ENCODE peak calls at places on chromosomes 7 and 10, in seven cellular contexts. O is dorsolateral prefrontal cortex, F is retinal pigment epithelial cell, L is fibroblast of mammary gland, W is Calu3, A is AG10803, G is B cell. S is an unnamed sample.

GRCh38 chr10:96043895-96044580 is 655 bp downstream of the CCNJ start:
- DNase-seq in O (peak), F (no peak), L (peak), W (peak), A (peak), G (peak), S (peak)

GRCh38 chr10:14371616-14372015 is 40.9 kb upstream of the FRMD4A start:
- DNase-seq in O (no peak), F (no peak), L (no peak), W (no peak), A (no peak), G (no peak), S (no peak)

GRCh38 chr7:136275794-136276193 is 298.6 kb upstream of the MTPN start:
- DNase-seq in O (no peak), F (no peak), L (peak), W (no peak), A (peak), G (no peak), S (no peak)

GRCh38 chr10:48636231-48636630 is 31.4 kb upstream of the ARHGAP22 start:
- DNase-seq in O (no peak), F (no peak), L (no peak), W (no peak), A (no peak), G (no peak), S (no peak)

GRCh38 chr10:50624154-50624865 is 554 bp upstream of the SGMS1 start:
- DNase-seq in O (peak), F (peak), L (peak), W (peak), A (peak), G (peak), S (peak)

GRCh38 chr7:73909051-73909941 is 48.3 kb downstream of the TMEM270 start:
- DNase-seq in O (peak), F (no peak), L (no peak), W (no peak), A (no peak), G (no peak), S (no peak)

GRCh38 chr10:95360122-95360715 is 69.4 kb upstream of the PDLIM1 start:
- DNase-seq in O (no peak), F (no peak), L (peak), W (no peak), A (no peak), G (no peak), S (no peak)

GRCh38 chr7:157235357-157236018 is 96.8 kb downstream of the UBE3C start:
- DNase-seq in O (no peak), F (no peak), L (peak), W (no peak), A (peak), G (no peak), S (no peak)

GRCh38 chr10:114389429-114389828 is 14.9 kb downstream of the AFAP1L2 start:
- DNase-seq in O (no peak), F (peak), L (peak), W (peak), A (no peak), G (no peak), S (no peak)

GRCh38 chr7:143519411-143520131 is 41.9 kb downstream of the TAS2R41 start:
- DNase-seq in O (peak), F (peak), L (peak), W (no peak), A (no peak), G (no peak), S (no peak)

GRCh38 chr7:23027261-23027660 is 13.3 kb upstream of the HYCC1 start:
- DNase-seq in O (no peak), F (no peak), L (no peak), W (no peak), A (no peak), G (no peak), S (no peak)

GRCh38 chr10:5958077-5958476 is 19.3 kb downstream of the IL15RA start:
- DNase-seq in O (no peak), F (no peak), L (peak), W (no peak), A (peak), G (no peak), S (no peak)

GRCh38 chr10:130171196-130171595 is 35.0 kb downstream of the GLRX3 start:
- DNase-seq in O (no peak), F (no peak), L (no peak), W (no peak), A (no peak), G (no peak), S (peak)

GRCh38 chr10:97518601-97519043 is 19.9 kb downstream of the UBTD1 start:
- DNase-seq in O (no peak), F (no peak), L (peak), W (no peak), A (peak), G (no peak), S (no peak)

GRCh38 chr10:72009430-72010081 is 45.4 kb downstream of the CHST3 start:
- DNase-seq in O (peak), F (peak), L (peak), W (no peak), A (peak), G (no peak), S (no peak)

GRCh38 chr7:80618105-80618504 is 20.3 kb upstream of the CD36 start:
- DNase-seq in O (no peak), F (no peak), L (no peak), W (no peak), A (no peak), G (no peak), S (no peak)

GRCh38 chr10:101226888-101227736 is 2.2 kb downstream of the LBX1 start:
- DNase-seq in O (no peak), F (no peak), L (no peak), W (no peak), A (no peak), G (peak), S (peak)

GRCh38 chr7:131859162-131859821 is 302.9 kb upstream of the PODXL start:
- DNase-seq in O (peak), F (peak), L (peak), W (peak), A (peak), G (peak), S (peak)

GRCh38 chr7:30032310-30033125 is 4.3 kb downstream of the PLEKHA8 start:
- DNase-seq in O (no peak), F (no peak), L (peak), W (no peak), A (peak), G (no peak), S (no peak)

GRCh38 chr10:4054651-4055435 is 269.8 kb upstream of the KLF6 start:
- DNase-seq in O (no peak), F (no peak), L (no peak), W (no peak), A (no peak), G (no peak), S (no peak)

GRCh38 chr7:116180302-116180701 is 30.0 kb upstream of the TES start:
- DNase-seq in O (no peak), F (no peak), L (peak), W (peak), A (peak), G (peak), S (peak)

GRCh38 chr10:125911990-125912389 is 15.6 kb downstream of the FANK1 start:
- DNase-seq in O (no peak), F (no peak), L (no peak), W (peak), A (no peak), G (no peak), S (no peak)

GRCh38 chr10:80204801-80205477 is 398 bp downstream of the ANXA11 start:
- DNase-seq in O (no peak), F (no peak), L (no peak), W (no peak), A (no peak), G (peak), S (peak)

GRCh38 chr7:39904077-39904486 is 46.0 kb upstream of the CDK13 start:
- DNase-seq in O (no peak), F (no peak), L (peak), W (no peak), A (peak), G (no peak), S (no peak)

GRCh38 chr7:37118029-37118428 is 330.6 kb downstream of the ELMO1 start:
- DNase-seq in O (no peak), F (no peak), L (no peak), W (no peak), A (no peak), G (no peak), S (no peak)

GRCh38 chr7:12888727-12889126 is 201.3 kb downstream of the ARL4A start:
- DNase-seq in O (no peak), F (no peak), L (peak), W (no peak), A (peak), G (no peak), S (no peak)

GRCh38 chr10:93968452-93969044 is 25.2 kb upstream of the PLCE1 start:
- DNase-seq in O (no peak), F (no peak), L (peak), W (no peak), A (no peak), G (no peak), S (no peak)

GRCh38 chr7:713488-714230 is 12.8 kb upstream of the DNAAF5 start:
- DNase-seq in O (peak), F (no peak), L (no peak), W (no peak), A (no peak), G (peak), S (no peak)

GRCh38 chr7:116317907-116318306 is 107.6 kb downstream of the TES start:
- DNase-seq in O (no peak), F (peak), L (no peak), W (no peak), A (peak), G (no peak), S (no peak)

GRCh38 chr10:50993817-50994251 is 80.5 kb upstream of the PRKG1 start:
- DNase-seq in O (no peak), F (no peak), L (peak), W (no peak), A (peak), G (no peak), S (no peak)

GRCh38 chr10:70430489-70431445 is 10.7 kb downstream of the NODAL start:
- DNase-seq in O (no peak), F (peak), L (peak), W (no peak), A (peak), G (no peak), S (no peak)

DNA sequence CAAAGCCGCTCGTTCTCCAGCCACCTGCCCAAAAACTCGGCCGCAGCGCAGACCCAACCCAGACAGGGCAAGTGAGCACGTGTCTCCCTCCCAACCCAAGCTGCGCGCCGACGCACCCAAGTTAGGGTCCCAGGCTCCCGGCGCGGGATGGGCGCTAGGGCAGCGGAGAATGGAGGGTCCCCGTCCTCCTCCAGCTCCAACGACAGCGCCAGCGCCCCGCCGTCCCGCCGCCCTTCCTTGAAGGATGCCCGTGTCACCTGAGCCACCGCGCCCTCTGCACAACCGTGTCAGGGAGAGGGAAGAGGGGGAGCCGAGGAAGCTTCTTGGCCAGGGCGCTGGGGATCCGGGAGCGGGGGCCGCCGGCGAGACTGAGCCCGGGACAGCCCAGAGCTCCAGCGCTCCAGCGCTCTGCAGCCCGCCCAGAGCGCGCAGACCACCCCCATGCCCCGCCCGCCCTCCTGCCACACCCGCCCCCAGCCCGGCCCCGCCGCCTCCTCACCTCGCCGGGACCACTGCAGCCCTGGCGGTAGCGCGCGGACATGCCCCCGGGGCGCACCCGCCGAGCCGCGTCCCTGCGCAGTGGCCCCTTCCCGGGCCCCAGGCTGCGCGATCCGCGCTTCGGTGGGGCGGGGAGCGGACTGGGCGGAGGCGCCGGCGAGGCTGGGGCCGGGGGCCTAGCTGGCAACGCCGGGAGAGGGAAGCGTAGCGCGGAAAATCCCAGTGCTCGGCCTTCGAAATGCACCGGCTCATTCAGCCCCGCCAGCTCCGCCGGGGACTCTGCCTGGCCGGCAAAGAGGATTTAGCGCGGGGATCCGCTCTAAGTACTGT is at the start of gene SLC16A12:
- DNase-seq in O (no peak), F (no peak), L (no peak), W (peak), A (no peak), G (peak), S (peak)
- TF ChIP-seq CTCF in O (no peak), F (no peak), L (no peak), W (no peak), A (no peak), G (no peak), S (no peak)

GRCh38 chr10:118107541-118107940 is 60.8 kb upstream of the RAB11FIP2 start:
- DNase-seq in O (no peak), F (no peak), L (no peak), W (no peak), A (no peak), G (no peak), S (no peak)

GRCh38 chr10:118102116-118102515 is 55.4 kb upstream of the RAB11FIP2 start:
- DNase-seq in O (no peak), F (peak), L (no peak), W (no peak), A (peak), G (no peak), S (no peak)

GRCh38 chr10:118107040-118107439 is 60.3 kb upstream of the RAB11FIP2 start:
- DNase-seq in O (no peak), F (no peak), L (peak), W (no peak), A (peak), G (no peak), S (no peak)

GRCh38 chr10:118108194-118109026 is 61.7 kb upstream of the RAB11FIP2 start:
- DNase-seq in O (no peak), F (no peak), L (peak), W (no peak), A (peak), G (no peak), S (no peak)

GRCh38 chr10:118106426-118106825 is 59.7 kb upstream of the RAB11FIP2 start:
- DNase-seq in O (no peak), F (peak), L (peak), W (peak), A (peak), G (no peak), S (peak)
- TF ChIP-seq CTCF in O (peak), F (peak), L (peak), W (no peak), A (peak), G (no peak), S (peak)

DNA sequence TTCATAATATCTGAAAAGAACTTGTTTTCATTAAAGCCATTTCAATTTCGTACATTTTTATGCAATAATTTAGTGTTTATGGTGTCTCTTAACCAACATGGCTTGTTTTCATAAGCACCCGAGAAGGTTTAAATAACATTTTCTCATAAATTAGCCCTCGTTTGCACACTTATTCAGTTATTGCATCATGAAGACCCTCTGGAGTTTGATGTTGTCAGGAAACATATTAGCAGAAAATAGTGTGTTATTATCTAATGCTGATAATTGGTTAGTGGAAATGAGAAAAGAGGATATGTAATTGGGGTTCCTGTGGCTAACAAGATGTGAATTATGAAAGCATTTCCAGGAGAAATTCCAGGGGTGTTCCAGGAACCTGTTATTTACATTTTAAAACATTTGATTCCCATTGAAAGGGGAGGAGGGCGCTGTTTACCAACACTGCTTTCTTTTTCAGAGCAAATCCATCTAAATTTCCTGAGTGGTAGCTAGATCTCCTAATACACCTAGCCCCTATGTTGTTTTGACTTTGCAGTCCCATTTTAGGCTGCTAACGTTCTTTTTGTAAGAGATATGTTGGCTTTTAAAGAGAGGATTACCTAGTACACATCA is 130.7 kb downstream of the TCF7L2 start:
- DNase-seq in O (no peak), F (no peak), L (no peak), W (no peak), A (no peak), G (no peak), S (no peak)
- TF ChIP-seq CTCF in O (no peak), F (peak), L (peak), W (no peak), A (peak), G (no peak), S (no peak)

DNA sequence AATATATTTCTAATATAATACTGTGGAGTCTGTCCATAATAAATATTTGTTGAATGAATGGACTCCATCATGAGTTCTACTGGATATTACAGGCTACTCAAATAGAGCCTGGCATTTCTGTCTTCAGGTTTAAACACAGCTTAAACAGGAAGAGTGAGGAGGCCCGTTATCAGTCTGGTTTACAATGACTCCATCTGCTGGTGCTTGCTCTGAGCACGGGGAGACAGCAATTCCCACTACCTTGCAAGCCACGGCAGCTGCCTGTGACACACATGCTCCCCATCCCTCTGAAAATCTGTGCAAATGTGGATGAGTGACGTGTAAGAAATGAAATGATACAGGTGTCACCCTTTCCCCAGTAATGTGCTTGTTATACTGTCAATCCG is 293.5 kb upstream of the IMMP2L start:
- DNase-seq in O (peak), F (no peak), L (peak), W (no peak), A (peak), G (no peak), S (peak)
- TF ChIP-seq CTCF in O (no peak), F (peak), L (peak), W (no peak), A (peak), G (no peak), S (no peak)

GRCh38 chr7:128862571-128863432 is at the start of gene ATP6V1F:
- DNase-seq in O (peak), F (peak), L (peak), W (peak), A (peak), G (peak), S (peak)
- TF ChIP-seq CTCF in O (peak), F (no peak), L (no peak), W (no peak), A (peak), G (no peak), S (no peak)

GRCh38 chr10:45061982-45062381 is 61.3 kb downstream of the ZNF22 start:
- DNase-seq in O (no peak), F (no peak), L (no peak), W (no peak), A (no peak), G (no peak), S (no peak)

GRCh38 chr10:45063605-45064231 is 63.0 kb downstream of the ZNF22 start:
- DNase-seq in O (no peak), F (no peak), L (peak), W (no peak), A (no peak), G (no peak), S (no peak)

GRCh38 chr10:45058580-45058979 is 57.9 kb downstream of the ZNF22 start:
- DNase-seq in O (no peak), F (no peak), L (no peak), W (no peak), A (no peak), G (no peak), S (no peak)

GRCh38 chr10:45059632-45060031 is 58.9 kb downstream of the ZNF22 start:
- DNase-seq in O (no peak), F (no peak), L (no peak), W (no peak), A (no peak), G (no peak), S (no peak)

GRCh38 chr10:45058992-45059561 is 58.4 kb downstream of the ZNF22 start:
- DNase-seq in O (no peak), F (no peak), L (no peak), W (no peak), A (no peak), G (no peak), S (no peak)
- TF ChIP-seq CTCF in O (no peak), F (no peak), L (no peak), W (no peak), A (no peak), G (no peak), S (no peak)

S was measured in GM20000.